ENCODE peak calls at places on chromosomes 6 and 20, in four cellular contexts. J is stimulated activated CD4-positive, alpha-beta T cell treated with anti-CD3 and anti-CD28 coated beads, Interleukin-15, amount 100 ng/mL, for 1 hour; B is RKO; C is HEK293T. L is an unnamed sample.

GRCh38 chr6:30891816-30892553 is 7.7 kb downstream of the DDR1 start:
- DNase-seq in B (no peak), C (no peak), J (no peak), L (no peak)

GRCh38 chr6:3471286-3471685 is 14.4 kb upstream of the SLC22A23 start:
- DNase-seq in B (no peak), J (no peak), C (no peak), L (no peak)

GRCh38 chr6:158194487-158195280 is 26.5 kb downstream of the GTF2H5 start:
- DNase-seq in C (no peak), J (no peak), B (no peak), L (no peak)

GRCh38 chr6:123427008-123427407 is 209.7 kb downstream of the TRDN start:
- DNase-seq in J (no peak), C (no peak), B (no peak), L (no peak)

GRCh38 chr6:144159231-144159630 is 8.9 kb downstream of the STX11 start:
- DNase-seq in C (no peak), B (no peak), J (no peak), L (no peak)

GRCh38 chr6:46203388-46203787 is 32.6 kb upstream of the ENPP5 start:
- DNase-seq in B (no peak), J (no peak), C (no peak), L (no peak)

GRCh38 chr20:46688151-46689081 is 828 bp downstream of the TP53RK start:
- DNase-seq in J (no peak), C (no peak), B (peak), L (no peak)

GRCh38 chr6:3438190-3439167 is 18.4 kb downstream of the SLC22A23 start:
- DNase-seq in B (no peak), C (peak), J (no peak), L (no peak)

GRCh38 chr6:169380493-169380892 is 126.8 kb upstream of the THBS2 start:
- DNase-seq in J (no peak), B (no peak), C (no peak), L (no peak)

GRCh38 chr6:148443798-148444560 is 101.3 kb downstream of the SASH1 start:
- DNase-seq in C (no peak), J (no peak), B (no peak), L (no peak)

GRCh38 chr6:142406131-142406530 is 104.3 kb downstream of the ADGRG6 start:
- DNase-seq in B (no peak), J (no peak), C (no peak), L (no peak)

GRCh38 chr6:140001851-140002301 is 627.4 kb upstream of the CITED2 start:
- DNase-seq in J (no peak), C (no peak), B (no peak), L (no peak)

GRCh38 chr6:40369891-40370290 is 217.3 kb downstream of the LRFN2 start:
- DNase-seq in B (no peak), J (no peak), C (no peak), L (no peak)

GRCh38 chr6:88358846-88359245 is 192.7 kb upstream of the CNR1 start:
- DNase-seq in J (no peak), B (no peak), C (no peak), L (no peak)

GRCh38 chr6:168472363-168472762 is 31.4 kb downstream of the SMOC2 start:
- DNase-seq in C (no peak), J (no peak), B (no peak), L (no peak)

GRCh38 chr6:108171291-108171917 is 5.6 kb downstream of the NR2E1 start:
- DNase-seq in C (no peak), B (no peak), J (no peak), L (no peak)

GRCh38 chr6:69337301-69337700 is 459.5 kb downstream of the LMBRD1 start:
- DNase-seq in B (no peak), J (no peak), C (no peak), L (no peak)

GRCh38 chr6:167677422-167677789 is 149.3 kb upstream of the AFDN start:
- DNase-seq in J (no peak), C (no peak), B (no peak), L (no peak)

GRCh38 chr6:14804001-14804401 is 441.9 kb upstream of the JARID2 start:
- DNase-seq in J (no peak), B (no peak), C (no peak), L (no peak)

GRCh38 chr20:36606171-36607116 is 865 bp downstream of the RAB5IF start:
- DNase-seq in J (no peak), B (peak), C (no peak), L (no peak)

GRCh38 chr20:10448270-10449156 is 13.4 kb downstream of the SLX4IP start:
- DNase-seq in J (no peak), C (no peak), B (no peak), L (no peak)

GRCh38 chr6:158879180-158879579 is 60.0 kb upstream of the EZR start:
- DNase-seq in J (no peak), C (no peak), B (no peak), L (no peak)

GRCh38 chr20:61581825-61582188 is 329.7 kb downstream of the CDH4 start:
- DNase-seq in C (no peak), J (no peak), B (no peak), L (no peak)

GRCh38 chr6:100595456-100595855 is 130.7 kb upstream of the SIM1 start:
- DNase-seq in J (no peak), C (no peak), B (no peak), L (no peak)

GRCh38 chr6:11804706-11805105 is 26.1 kb upstream of the ADTRP start:
- DNase-seq in B (no peak), J (no peak), C (no peak), L (no peak)

GRCh38 chr6:25583906-25584305 is 68.1 kb upstream of the SCGN start:
- DNase-seq in B (no peak), J (no peak), C (no peak), L (no peak)

GRCh38 chr6:142088858-142089216 is 43.9 kb upstream of the GJE1 start:
- DNase-seq in B (no peak), J (no peak), C (no peak), L (no peak)

GRCh38 chr6:159102373-159103160 is 57.8 kb upstream of the TAGAP start:
- DNase-seq in J (no peak), C (no peak), B (no peak), L (no peak)

GRCh38 chr20:35561268-35561667 is 19.4 kb downstream of the ERGIC3 start:
- DNase-seq in J (no peak), B (peak), C (peak), L (no peak)

GRCh38 chr6:163314791-163315404 is 99.6 kb upstream of the QKI start:
- DNase-seq in J (no peak), B (no peak), C (no peak), L (peak)

L was measured in NCI-H1048.